ENCODE peak calls at places on chromosomes 12 and 14, in four cellular contexts. One of them, this sample, is unnamed.

GRCh38 chr12:130461868-130462557 is 124.3 kb downstream of the PIWIL1 start:
- DNase-seq in ovary: no peak
- DNase-seq in adrenal gland: no peak
- DNase-seq in AG10803: no peak
- DNase-seq in this sample: no peak

GRCh38 chr14:63995285-63995684 is 142.5 kb downstream of the SYNE2 start:
- DNase-seq in ovary: no peak
- DNase-seq in adrenal gland: no peak
- DNase-seq in AG10803: no peak
- DNase-seq in this sample: no peak

GRCh38 chr12:80895240-80895639 is 42.5 kb downstream of the LIN7A start:
- DNase-seq in ovary: no peak
- DNase-seq in adrenal gland: no peak
- DNase-seq in AG10803: no peak
- DNase-seq in this sample: no peak

GRCh38 chr12:85016423-85016822 is 19.7 kb downstream of the TSPAN19 start:
- DNase-seq in ovary: no peak
- DNase-seq in adrenal gland: peak
- DNase-seq in AG10803: peak
- DNase-seq in this sample: no peak

GRCh38 chr12:57456737-57457490 is 1.8 kb downstream of the INHBE start:
- DNase-seq in ovary: no peak
- DNase-seq in adrenal gland: no peak
- DNase-seq in AG10803: no peak
- DNase-seq in this sample: no peak

GRCh38 chr12:76558684-76559276 is 791 bp downstream of the OSBPL8 start:
- DNase-seq in ovary: peak
- DNase-seq in adrenal gland: peak
- DNase-seq in AG10803: peak
- DNase-seq in this sample: no peak

GRCh38 chr14:104681689-104682074 is 7.7 kb upstream of the INF2 start:
- DNase-seq in ovary: peak
- DNase-seq in adrenal gland: peak
- DNase-seq in AG10803: peak
- DNase-seq in this sample: no peak

GRCh38 chr14:59918824-59919581 is 941 bp upstream of the LRRC9 start:
- DNase-seq in ovary: no peak
- DNase-seq in adrenal gland: peak
- DNase-seq in AG10803: peak
- DNase-seq in this sample: no peak

GRCh38 chr12:6867407-6868210 is at the start of gene TPI1:
- DNase-seq in ovary: peak
- DNase-seq in adrenal gland: peak
- DNase-seq in AG10803: peak
- DNase-seq in this sample: peak

GRCh38 chr12:124607681-124608425 is 40.4 kb upstream of the NCOR2 start:
- DNase-seq in ovary: no peak
- DNase-seq in adrenal gland: no peak
- DNase-seq in AG10803: no peak
- DNase-seq in this sample: no peak

GRCh38 chr12:52924764-52925716 is 20.2 kb upstream of the KRT8 start:
- DNase-seq in ovary: no peak
- DNase-seq in adrenal gland: peak
- DNase-seq in AG10803: peak
- DNase-seq in this sample: no peak

GRCh38 chr14:57641776-57642175 is 148.1 kb upstream of the CCDC198 start:
- DNase-seq in ovary: no peak
- DNase-seq in adrenal gland: no peak
- DNase-seq in AG10803: no peak
- DNase-seq in this sample: no peak

GRCh38 chr12:10033783-10034381 is 3.4 kb downstream of the CLEC9A start:
- DNase-seq in ovary: no peak
- DNase-seq in adrenal gland: peak
- DNase-seq in AG10803: peak
- DNase-seq in this sample: no peak

GRCh38 chr12:56831936-56832335 is 68.8 kb downstream of the HSD17B6 start:
- DNase-seq in ovary: no peak
- DNase-seq in adrenal gland: no peak
- DNase-seq in AG10803: no peak
- DNase-seq in this sample: no peak

GRCh38 chr12:127785936-127786335 is 481.0 kb upstream of the TMEM132C start:
- DNase-seq in ovary: no peak
- DNase-seq in adrenal gland: no peak
- DNase-seq in AG10803: no peak
- DNase-seq in this sample: no peak

GRCh38 chr12:93741741-93742085 is 64.5 kb downstream of the CRADD start:
- DNase-seq in ovary: no peak
- DNase-seq in adrenal gland: peak
- DNase-seq in AG10803: peak
- DNase-seq in this sample: no peak

GRCh38 chr14:54105898-54106297 is 149.3 kb upstream of the BMP4 start:
- DNase-seq in ovary: no peak
- DNase-seq in adrenal gland: no peak
- DNase-seq in AG10803: no peak
- DNase-seq in this sample: no peak

GRCh38 chr14:89425931-89426330 is 8.9 kb upstream of the FOXN3 start:
- DNase-seq in ovary: no peak
- DNase-seq in adrenal gland: no peak
- DNase-seq in AG10803: peak
- DNase-seq in this sample: no peak

GRCh38 chr12:58171914-58172313 is 230.5 kb downstream of the ATP23 start:
- DNase-seq in ovary: peak
- DNase-seq in adrenal gland: peak
- DNase-seq in AG10803: peak
- DNase-seq in this sample: no peak

GRCh38 chr12:32074432-32074831 is 32.2 kb upstream of the BICD1 start:
- DNase-seq in ovary: no peak
- DNase-seq in adrenal gland: no peak
- DNase-seq in AG10803: no peak
- DNase-seq in this sample: no peak

GRCh38 chr12:109267361-109267760 is 41.7 kb downstream of the FOXN4 start:
- DNase-seq in ovary: no peak
- DNase-seq in adrenal gland: no peak
- DNase-seq in AG10803: no peak
- DNase-seq in this sample: no peak

GRCh38 chr14:22264759-22265158 is 324.3 kb downstream of the DAD1 start:
- DNase-seq in ovary: no peak
- DNase-seq in adrenal gland: no peak
- DNase-seq in AG10803: no peak
- DNase-seq in this sample: no peak

GRCh38 chr14:29805415-29806123 is 122.1 kb downstream of the PRKD1 start:
- DNase-seq in ovary: peak
- DNase-seq in adrenal gland: peak
- DNase-seq in AG10803: peak
- DNase-seq in this sample: no peak

GRCh38 chr14:61659582-61659981 is 35.7 kb upstream of the HIF1A start:
- DNase-seq in ovary: no peak
- DNase-seq in adrenal gland: no peak
- DNase-seq in AG10803: peak
- DNase-seq in this sample: no peak

GRCh38 chr14:68239988-68240387 is 420.4 kb downstream of the RAD51B start:
- DNase-seq in ovary: no peak
- DNase-seq in adrenal gland: no peak
- DNase-seq in AG10803: no peak
- DNase-seq in this sample: no peak

GRCh38 chr12:45547822-45548221 is 181.7 kb upstream of the ARID2 start:
- DNase-seq in ovary: no peak
- DNase-seq in adrenal gland: no peak
- DNase-seq in AG10803: peak
- DNase-seq in this sample: no peak

GRCh38 chr12:106284294-106285105 is 18.0 kb upstream of the TCP11L2 start:
- DNase-seq in ovary: no peak
- DNase-seq in adrenal gland: no peak
- DNase-seq in AG10803: peak
- DNase-seq in this sample: no peak

DNA sequence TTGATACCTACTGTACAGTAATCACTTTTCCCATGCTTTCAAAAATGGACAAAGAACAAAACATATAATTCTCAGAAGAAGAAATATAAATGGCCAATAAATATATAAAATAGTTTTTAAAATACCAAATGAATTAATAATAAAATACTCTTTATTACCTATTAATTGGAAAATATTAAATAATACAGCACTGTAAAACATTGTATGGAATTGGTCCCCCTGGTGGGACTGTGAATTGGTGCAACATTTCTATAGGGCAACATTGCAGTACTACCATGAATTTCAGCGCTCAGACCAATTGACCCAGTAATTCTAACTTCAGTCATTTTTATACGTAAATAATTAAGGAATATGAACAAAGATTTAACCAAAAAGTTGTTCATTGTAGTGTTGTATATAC is 162.6 kb downstream of the PELI2 start:
- DNase-seq in ovary: no peak
- DNase-seq in adrenal gland: no peak
- DNase-seq in AG10803: no peak
- DNase-seq in this sample: no peak
- TF ChIP-seq CTCF in ovary: no peak
- TF ChIP-seq CTCF in adrenal gland: no peak
- TF ChIP-seq CTCF in AG10803: peak
- TF ChIP-seq CTCF in this sample: peak

DNA sequence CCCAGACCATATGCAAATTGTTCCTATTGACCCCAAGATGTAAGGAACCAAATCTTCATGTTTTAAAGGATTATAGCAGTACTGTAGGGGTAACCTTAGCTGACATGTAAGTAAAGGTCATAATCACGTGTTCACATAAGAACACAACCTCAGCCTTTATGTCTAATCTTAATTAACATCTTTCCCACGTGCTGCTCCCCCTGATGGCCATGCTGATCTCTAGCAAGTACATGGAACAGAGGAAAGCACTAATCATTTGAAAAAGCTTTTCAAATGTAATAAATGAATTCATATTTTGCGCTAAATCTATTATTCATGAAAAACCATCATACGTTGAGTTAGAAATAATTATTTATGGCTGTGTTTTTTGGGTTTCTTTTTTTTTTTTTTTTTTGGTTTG is 30.5 kb upstream of the ITPR2 start:
- DNase-seq in ovary: no peak
- DNase-seq in adrenal gland: no peak
- DNase-seq in AG10803: no peak
- DNase-seq in this sample: no peak
- TF ChIP-seq CTCF in ovary: no peak
- TF ChIP-seq CTCF in adrenal gland: peak
- TF ChIP-seq CTCF in AG10803: peak
- TF ChIP-seq CTCF in this sample: peak

DNA sequence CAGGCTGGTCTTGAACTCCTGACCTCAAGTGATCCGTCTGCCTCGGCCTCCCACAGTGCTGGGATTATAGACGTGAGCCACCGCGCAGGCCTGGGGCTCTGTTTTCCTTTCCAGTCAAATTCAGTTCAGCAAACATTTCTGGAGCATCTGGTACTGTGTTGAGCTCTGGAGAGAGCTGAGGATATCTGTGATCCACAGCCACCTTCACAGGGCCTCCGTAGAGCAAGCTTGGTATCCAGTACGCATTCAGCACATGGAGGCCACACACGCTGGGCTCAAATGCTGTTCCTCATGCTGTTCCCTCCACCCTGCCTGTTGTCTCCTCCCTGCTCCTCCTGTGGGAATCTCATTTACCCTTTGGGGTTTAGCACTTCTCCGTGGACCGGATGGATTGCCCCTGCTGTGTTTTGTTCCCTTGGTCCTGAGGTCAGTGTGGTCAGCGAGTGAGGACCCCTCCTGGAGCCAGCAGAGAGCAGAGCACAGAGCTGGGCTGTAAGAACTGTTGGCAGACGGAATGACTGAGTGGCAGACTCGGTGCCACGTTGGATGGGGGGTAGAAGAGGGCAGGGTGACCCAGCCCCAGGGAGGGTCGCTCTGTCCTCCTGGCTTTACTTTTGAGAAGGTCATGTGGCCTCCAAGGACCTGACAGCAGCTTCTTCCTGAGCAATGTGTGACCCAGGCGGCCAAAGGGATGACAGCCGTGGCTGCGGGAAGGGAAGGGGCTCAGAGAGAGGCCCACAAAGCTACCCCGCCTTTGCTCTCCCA is 891 bp downstream of the RPS6KL1 start:
- DNase-seq in ovary: no peak
- DNase-seq in adrenal gland: no peak
- DNase-seq in AG10803: no peak
- DNase-seq in this sample: no peak
- TF ChIP-seq CTCF in ovary: no peak
- TF ChIP-seq CTCF in adrenal gland: no peak
- TF ChIP-seq CTCF in AG10803: no peak
- TF ChIP-seq CTCF in this sample: no peak

DNA sequence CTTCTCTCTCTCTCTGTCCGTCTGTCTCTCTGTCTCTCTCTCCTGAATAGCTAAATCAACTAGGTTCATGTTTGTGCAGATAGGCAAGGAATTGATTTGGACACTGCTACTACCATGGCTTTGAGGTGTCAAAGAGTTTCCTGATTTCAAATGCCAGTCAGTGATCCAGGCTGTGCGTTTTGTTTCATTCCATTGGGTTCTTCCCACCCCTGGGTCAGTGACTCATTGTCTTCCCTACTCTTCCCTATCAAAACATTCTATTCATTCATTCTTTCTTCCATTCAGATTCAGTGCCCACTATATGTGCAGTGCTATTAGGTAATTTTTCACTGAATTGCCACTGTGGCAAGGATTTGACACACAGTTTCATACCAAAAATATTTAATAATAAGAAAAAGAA is 50.3 kb downstream of the RPH3A start:
- DNase-seq in ovary: no peak
- DNase-seq in adrenal gland: no peak
- DNase-seq in AG10803: peak
- DNase-seq in this sample: no peak
- TF ChIP-seq CTCF in ovary: no peak
- TF ChIP-seq CTCF in adrenal gland: no peak
- TF ChIP-seq CTCF in AG10803: no peak
- TF ChIP-seq CTCF in this sample: no peak

This sample was measured in type B pancreatic cell.